ENCODE peak calls at places on chromosome 22, in four cellular contexts. F is foreskin fibroblast, W is lower leg skin, X is NT2/D1. A is an unnamed sample.

GRCh38 chr22:41285441-41285819 is 557 bp downstream of the RANGAP1 start:
- DNase-seq in W (peak; percentile 91), F (peak; percentile 95), X (no peak), A (peak; percentile 90)

GRCh38 chr22:18091916-18092526 is 14.2 kb downstream of the PEX26 start:
- DNase-seq in F (no peak), X (no peak), W (peak; percentile 93), A (peak; percentile 89)

GRCh38 chr22:39690901-39691620 is 120.5 kb downstream of the CACNA1I start:
- DNase-seq in F (no peak), X (no peak), W (no peak), A (no peak)

GRCh38 chr22:39176673-39177455 is 24.4 kb upstream of the CBX7 start:
- DNase-seq in W (peak; percentile 85), X (no peak), F (no peak), A (no peak)

GRCh38 chr22:27110985-27111451 is 453.6 kb downstream of the MIAT start:
- DNase-seq in W (no peak), F (no peak), X (no peak), A (peak; percentile 18)

GRCh38 chr22:17678817-17679385 is 40.3 kb downstream of the BCL2L13 start:
- DNase-seq in F (no peak), X (no peak), W (no peak), A (no peak)

GRCh38 chr22:42857845-42858481 is 890 bp upstream of the ARFGAP3 start:
- DNase-seq in W (no peak), F (no peak), X (no peak), A (no peak)

GRCh38 chr22:17939579-17939978 is 84.8 kb downstream of the MICAL3 start:
- DNase-seq in F (no peak), X (no peak), W (peak; percentile 10), A (no peak)

GRCh38 chr22:40679964-40680818 is 907 bp downstream of the MCHR1 start:
- DNase-seq in X (no peak), W (no peak), F (no peak), A (no peak)

GRCh38 chr22:40853961-40854360 is 2.5 kb downstream of the ST13 start:
- DNase-seq in W (no peak), X (no peak), F (no peak), A (no peak)

GRCh38 chr22:46774456-46775363 is 12.3 kb downstream of the TBC1D22A start:
- DNase-seq in X (no peak), W (no peak), F (no peak), A (no peak)

GRCh38 chr22:39318507-39319283 is 728 bp downstream of the RPL3 start:
- DNase-seq in F (no peak), X (no peak), W (no peak), A (peak; percentile 28)

GRCh38 chr22:38441620-38442287 is 13.2 kb downstream of the KCNJ4 start:
- DNase-seq in X (no peak), W (no peak), F (no peak), A (no peak)

GRCh38 chr22:46092011-46092410 is 58.3 kb upstream of the PPARA start:
- DNase-seq in F (no peak), W (no peak), X (no peak), A (no peak)

GRCh38 chr22:17874231-17874630 is 100.0 kb upstream of the BID start:
- DNase-seq in W (no peak), X (no peak), F (no peak), A (no peak)

GRCh38 chr22:29985912-29986311 is 94.4 kb upstream of the HORMAD2 start:
- DNase-seq in W (no peak), F (no peak), X (no peak), A (no peak)

GRCh38 chr22:47367993-47368945 is 605.8 kb downstream of the TBC1D22A start:
- DNase-seq in F (no peak), X (no peak), W (peak; percentile 67), A (no peak)

GRCh38 chr22:40491990-40492631 is 121.7 kb downstream of the SGSM3 start:
- DNase-seq in W (no peak), X (no peak), F (no peak), A (no peak)

GRCh38 chr22:32204856-32205722 is at the start of gene RFPL2:
- DNase-seq in W (no peak), X (peak; percentile 39), F (peak; percentile 4), A (peak; percentile 71)

GRCh38 chr22:29343313-29343805 is 27.9 kb upstream of the RASL10A start:
- DNase-seq in X (no peak), W (no peak), F (peak; percentile 72), A (no peak)

GRCh38 chr22:46212195-46212594 is 37.9 kb downstream of the CDPF1 start:
- DNase-seq in X (no peak), F (no peak), W (no peak), A (no peak)

GRCh38 chr22:31103111-31103510 is 4.3 kb downstream of the SELENOM start:
- DNase-seq in F (no peak), W (no peak), X (no peak), A (no peak)

GRCh38 chr22:46352691-46353386 is 17.3 kb downstream of the TRMU start:
- DNase-seq in W (no peak), X (no peak), F (no peak), A (peak; percentile 27)

GRCh38 chr22:40258463-40259046 is 80.8 kb downstream of the TNRC6B start:
- DNase-seq in W (no peak), F (peak; percentile 32), X (no peak), A (no peak)

GRCh38 chr22:40519284-40519947 is 117.1 kb downstream of the MRTFA start:
- DNase-seq in W (no peak), F (no peak), X (no peak), A (no peak)

GRCh38 chr22:31346733-31347250 is 646 bp upstream of the PATZ1 start:
- DNase-seq in X (no peak), F (no peak), W (peak; percentile 90), A (no peak)

GRCh38 chr22:36027579-36027959 is 1.1 kb downstream of the RBFOX2 start:
- DNase-seq in W (no peak), X (no peak), F (no peak), A (no peak)

GRCh38 chr22:45731041-45731797 is 59.6 kb downstream of the ATXN10 start:
- DNase-seq in W (no peak), F (no peak), X (no peak), A (peak; percentile 9)

GRCh38 chr22:45552580-45553332 is 50.1 kb downstream of the FBLN1 start:
- DNase-seq in F (peak; percentile 99), X (no peak), W (no peak), A (no peak)

GRCh38 chr22:24426436-24426835 is 963 bp upstream of the ADORA2A start:
- DNase-seq in X (no peak), W (no peak), F (no peak), A (no peak)
- H3K4me3 ChIP-seq in X (no peak overlapping the region), W (no peak overlapping the region), F (no peak overlapping the region), A (no peak overlapping the region)

DNA sequence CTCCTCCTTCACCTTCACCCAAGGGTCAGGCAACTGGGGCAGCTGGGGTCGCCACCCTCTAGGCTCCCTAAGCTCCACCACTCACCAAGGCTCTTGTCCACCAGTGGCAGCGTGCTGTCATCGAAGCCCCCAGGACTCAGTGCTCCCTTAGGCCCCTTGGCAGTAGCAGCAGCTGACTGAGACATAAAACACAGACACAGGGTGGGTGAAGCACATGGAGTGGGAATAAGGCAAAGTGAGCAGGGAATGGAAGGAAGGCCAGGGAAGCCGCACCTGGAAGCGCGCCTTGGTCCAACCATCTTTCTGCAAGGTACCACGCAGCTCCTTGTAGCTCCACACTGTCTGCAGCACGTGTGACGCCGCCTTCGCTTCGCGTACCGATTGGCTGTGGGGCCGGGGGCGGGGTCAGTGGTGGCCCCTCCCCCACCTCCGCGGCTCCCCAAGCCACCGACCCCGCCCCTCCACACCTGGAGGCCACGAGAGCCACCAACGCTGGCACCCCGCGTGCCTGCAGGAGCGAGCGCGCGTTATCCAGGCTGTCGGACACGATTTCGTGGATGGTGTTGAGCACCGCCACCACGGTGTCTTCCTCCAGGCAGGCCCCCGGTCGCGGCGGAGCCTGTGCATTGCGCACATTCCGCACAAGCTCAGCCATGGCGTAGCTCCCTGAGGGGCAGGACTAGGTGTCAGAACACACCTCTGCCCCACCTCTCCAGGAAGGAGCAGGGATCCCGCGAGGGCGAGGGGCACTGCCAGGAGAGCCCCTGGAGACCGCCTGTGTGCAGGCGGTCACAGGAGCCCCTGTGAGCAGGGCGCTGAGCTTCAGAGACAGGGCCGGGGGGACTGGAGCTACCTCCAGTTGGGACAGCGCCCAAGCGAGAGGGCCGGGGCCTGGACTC is 31.3 kb upstream of the TXNRD2 start:
- DNase-seq in X (no peak), F (no peak), W (no peak), A (no peak)
- H3K4me3 ChIP-seq in X (no peak overlapping the region), F (no peak overlapping the region), W (no peak overlapping the region), A (no peak overlapping the region)

GRCh38 chr22:44207981-44208317 is 27.2 kb downstream of the PARVG start:
- DNase-seq in W (no peak), F (no peak), X (no peak), A (no peak)
- H3K4me3 ChIP-seq in W (no peak overlapping the region), F (no peak overlapping the region), X (no peak overlapping the region), A (no peak overlapping the region)

DNA sequence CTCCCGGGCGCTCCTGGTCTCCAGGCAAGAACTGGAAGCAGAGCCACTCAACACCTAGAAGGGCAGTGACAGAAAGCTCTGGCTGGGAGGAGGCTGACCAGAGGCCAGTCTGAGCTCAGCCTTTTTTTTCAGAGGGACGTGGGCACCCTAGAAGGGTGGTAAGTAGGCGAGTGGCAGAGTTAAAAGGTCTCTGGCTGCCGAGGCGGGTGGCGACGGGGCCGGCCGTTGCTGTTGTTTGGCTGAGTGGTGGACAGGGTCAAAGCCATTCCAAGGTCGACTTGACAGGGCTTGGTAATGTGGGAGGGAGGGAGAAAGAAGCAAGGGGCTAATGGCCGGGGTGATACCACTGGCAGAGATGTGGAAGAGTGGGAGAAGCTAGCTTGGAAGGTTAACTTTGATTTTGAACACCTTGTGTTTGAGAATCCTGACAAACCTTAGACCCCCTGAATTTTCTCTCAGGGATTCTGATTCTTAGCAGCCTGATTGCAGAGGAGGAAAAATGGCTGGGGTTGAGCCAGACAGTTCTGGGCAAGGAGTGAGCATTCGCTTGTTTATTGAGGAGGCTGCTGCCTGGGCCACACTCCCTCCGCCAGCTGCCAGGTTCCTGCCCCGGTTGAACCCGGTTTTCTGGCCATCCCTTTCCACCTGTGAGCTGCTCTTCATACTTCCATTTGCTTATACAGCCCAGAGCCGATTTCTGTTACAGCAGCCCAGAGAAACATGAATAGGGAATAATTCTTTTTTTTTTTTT is 866 bp upstream of the SYCE3 start:
- DNase-seq in F (no peak), W (no peak), X (no peak), A (no peak)
- H3K4me3 ChIP-seq in F (peak overlapping the region; percentile 56), W (peak overlapping the region; percentile 29), X (peak overlapping the region; percentile 46), A (peak overlapping the region; percentile 59)

GRCh38 chr22:37186997-37187522 is 987 bp downstream of the C1QTNF6 start:
- DNase-seq in W (no peak), X (no peak), F (no peak), A (no peak)
- H3K4me3 ChIP-seq in W (no peak overlapping the region), X (no peak overlapping the region), F (peak overlapping the region; percentile 53), A (no peak overlapping the region)